ENCODE peak calls at places on chromosome 15, in nine cellular contexts. T is GM23338, V is hepatocyte, S is MM.1S, A is OCI-LY7, F is GM23248, C is HCT116, J is SK-N-SH, Z is PC-3. K is an unnamed sample. For H3K4me1, the result is how much of the 10 kb centered on the place peaks cover.

GRCh38 chr15:83081256-83082014 is 14.4 kb upstream of the BTBD1 start:
- DNase-seq in J (no peak), Z (no peak), S (no peak), V (no peak), A (no peak), T (no peak), C (no peak), F (no peak), K (no peak)

GRCh38 chr15:65067334-65067644 is 502 bp downstream of the RASL12 start:
- DNase-seq in S (no peak), T (no peak), Z (no peak), A (no peak), F (no peak), J (no peak), V (no peak), C (no peak), K (no peak)

GRCh38 chr15:64825081-64825430 is 391 bp downstream of the PIF1 start:
- DNase-seq in J (peak), V (no peak), A (peak), S (peak), C (no peak), Z (no peak), F (peak), T (no peak), K (no peak)

GRCh38 chr15:100266166-100266565 is 75.6 kb downstream of the ADAMTS17 start:
- DNase-seq in Z (no peak), T (no peak), J (no peak), C (no peak), V (no peak), A (no peak), F (no peak), S (no peak), K (no peak)

GRCh38 chr15:51864408-51865056 is 35.1 kb downstream of the TMOD3 start:
- DNase-seq in T (peak), J (no peak), Z (peak), C (peak), S (no peak), V (no peak), A (no peak), F (peak), K (no peak)

GRCh38 chr15:64883997-64884511 is 27.6 kb upstream of the ANKDD1A start:
- DNase-seq in C (no peak), J (peak), Z (peak), A (no peak), V (peak), F (peak), T (no peak), S (no peak), K (no peak)

GRCh38 chr15:88303455-88303854 is 46.9 kb upstream of the NTRK3 start:
- DNase-seq in Z (peak), V (no peak), A (no peak), C (no peak), S (no peak), J (no peak), F (no peak), T (no peak), K (no peak)

GRCh38 chr15:76108021-76108723 is 48.4 kb downstream of the TMEM266 start:
- DNase-seq in S (no peak), J (no peak), A (no peak), C (no peak), F (no peak), V (no peak), T (peak), Z (no peak), K (peak)

GRCh38 chr15:100879461-100880138 is at the start of gene ALDH1A3:
- DNase-seq in V (no peak), J (peak), A (no peak), S (peak), F (peak), C (peak), T (peak), Z (peak), K (peak)

GRCh38 chr15:26935322-26935721 is 35.7 kb upstream of the GABRG3 start:
- DNase-seq in A (no peak), C (no peak), S (no peak), J (no peak), T (no peak), F (no peak), Z (no peak), V (no peak), K (no peak)

GRCh38 chr15:98729446-98730042 is 81.2 kb downstream of the IGF1R start:
- DNase-seq in F (peak), A (no peak), C (no peak), Z (no peak), V (no peak), J (peak), S (no peak), T (no peak), K (peak)

DNA sequence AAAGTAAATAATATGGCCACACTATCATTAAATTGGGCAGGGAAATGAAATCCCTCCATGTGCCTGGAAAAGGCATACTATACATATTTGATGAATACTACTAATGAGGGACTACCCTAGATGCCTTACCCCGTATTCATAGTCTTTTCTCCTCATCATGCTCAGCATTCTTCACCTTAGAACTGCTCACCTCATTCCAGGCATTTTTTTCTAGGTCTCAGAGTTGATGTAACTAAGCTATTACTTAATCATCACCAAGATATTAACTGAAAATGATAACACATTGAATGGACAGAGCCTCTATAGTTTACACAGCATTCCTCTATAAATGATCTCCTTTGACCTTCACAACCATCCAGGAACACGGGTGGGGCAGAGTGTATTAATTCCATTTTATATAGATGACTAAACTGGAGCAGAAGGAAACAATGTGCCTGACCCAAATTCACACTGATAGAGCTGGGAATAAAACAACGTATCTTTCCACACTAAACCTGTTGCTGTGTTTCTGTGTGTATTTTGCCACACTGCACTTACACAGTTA is 174.1 kb upstream of the DPH6 start:
- DNase-seq in C (no peak), T (no peak), Z (peak), V (no peak), S (no peak), J (no peak), A (no peak), F (peak), K (no peak)
- TF ChIP-seq EZH2phosphoT487 in C (no peak), T (no peak), Z (no peak), V (no peak), S (no peak), J (no peak), A (no peak), F (no peak), K (no peak)

GRCh38 chr15:55954862-55955605 is 38.4 kb downstream of the NEDD4 start:
- DNase-seq in S (no peak), J (no peak), V (no peak), A (no peak), Z (no peak), T (no peak), F (no peak), C (no peak), K (no peak)
- H3K4me1 ChIP-seq in S (under half), J (under half), V (under half), A (under half), Z (under half), T (under half), F (under half), C (under half), K (under half)

GRCh38 chr15:81311834-81312459 is 12.0 kb downstream of the STARD5 start:
- DNase-seq in V (no peak), Z (no peak), C (no peak), S (no peak), F (peak), A (peak), T (no peak), J (no peak), K (no peak)

GRCh38 chr15:81309647-81310460 is 14.1 kb downstream of the STARD5 start:
- DNase-seq in T (no peak), S (no peak), Z (no peak), V (no peak), J (no peak), C (no peak), F (no peak), A (no peak), K (no peak)

GRCh38 chr15:81312790-81313543 is 11.0 kb downstream of the STARD5 start:
- DNase-seq in Z (peak), V (peak), A (no peak), J (no peak), C (peak), S (no peak), F (peak), T (no peak), K (no peak)

GRCh38 chr15:81308260-81308659 is 15.7 kb downstream of the STARD5 start:
- DNase-seq in V (no peak), Z (no peak), S (no peak), C (no peak), J (no peak), F (peak), A (no peak), T (no peak), K (no peak)

DNA sequence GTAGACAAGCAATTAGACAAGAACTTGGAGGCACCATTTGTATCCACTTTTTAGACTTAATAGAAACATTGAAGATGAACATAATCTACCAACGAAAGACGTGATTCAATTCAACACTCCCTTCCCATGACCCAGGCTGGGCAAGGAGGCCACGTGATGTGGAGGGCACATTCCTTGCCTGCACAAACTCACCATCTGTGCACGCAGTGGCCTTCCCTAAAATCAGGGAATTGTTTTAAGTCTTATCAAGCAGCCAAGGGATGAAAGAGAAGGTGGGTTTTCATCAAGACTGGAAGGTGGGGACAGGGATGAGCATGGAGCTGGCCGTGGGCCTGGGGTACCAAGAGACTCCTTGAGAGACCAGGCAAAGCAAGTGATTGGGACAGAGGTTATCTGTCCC is 13.5 kb downstream of the STARD5 start:
- DNase-seq in V (no peak), F (no peak), J (no peak), S (no peak), A (no peak), Z (no peak), C (no peak), T (no peak), K (no peak)
- H3K4me2 ChIP-seq in V (no peak), F (peak), J (no peak), S (no peak), A (no peak), Z (no peak), C (no peak), T (no peak), K (no peak)

GRCh38 chr15:40125950-40126349 is 17.3 kb upstream of the BMF start:
- DNase-seq in C (no peak), J (no peak), F (no peak), S (no peak), T (no peak), A (no peak), V (no peak), Z (no peak), K (no peak)

GRCh38 chr15:40118473-40118872 is 9.8 kb upstream of the BMF start:
- DNase-seq in T (no peak), Z (peak), J (no peak), A (no peak), V (no peak), C (no peak), S (no peak), F (no peak), K (no peak)

DNA sequence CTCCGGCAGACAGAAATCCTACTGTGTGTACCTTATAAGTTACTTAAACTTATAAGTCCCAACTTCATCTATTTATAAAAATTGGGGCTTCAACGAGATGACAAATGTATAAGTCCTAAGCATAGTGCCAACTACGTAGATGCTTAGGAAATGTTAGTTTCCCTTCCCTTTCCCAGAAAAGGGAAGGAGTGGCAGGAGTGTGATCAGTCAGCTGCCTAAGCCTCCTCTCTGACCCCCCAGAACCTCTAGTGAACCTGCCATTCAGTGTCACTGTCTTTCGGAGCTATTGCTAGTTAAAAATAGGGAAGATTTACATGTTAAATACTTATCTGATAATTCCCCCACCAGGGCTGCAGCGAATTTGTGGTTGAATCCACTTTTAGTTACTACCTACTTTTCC is 13.6 kb upstream of the BMF start:
- DNase-seq in C (no peak), J (no peak), F (no peak), T (no peak), A (no peak), V (no peak), S (no peak), Z (no peak), K (no peak)
- TF ChIP-seq EZH2phosphoT487 in C (no peak), J (no peak), F (no peak), T (no peak), A (no peak), V (no peak), S (no peak), Z (no peak), K (no peak)

GRCh38 chr15:60374628-60375081 is 23.1 kb downstream of the ANXA2 start:
- DNase-seq in S (no peak), C (peak), F (peak), Z (peak), J (no peak), T (peak), A (no peak), V (peak), K (peak)

GRCh38 chr15:60374209-60374608 is 23.6 kb downstream of the ANXA2 start:
- DNase-seq in Z (no peak), C (no peak), J (no peak), S (no peak), F (peak), V (no peak), T (no peak), A (no peak), K (no peak)

GRCh38 chr15:60373327-60373726 is 24.5 kb downstream of the ANXA2 start:
- DNase-seq in S (no peak), T (no peak), A (no peak), F (peak), J (no peak), V (no peak), Z (no peak), C (no peak), K (no peak)

GRCh38 chr15:60372756-60373155 is 25.0 kb downstream of the ANXA2 start:
- DNase-seq in Z (peak), C (no peak), S (no peak), V (no peak), T (no peak), F (peak), J (no peak), A (no peak), K (no peak)

GRCh38 chr15:60373745-60374144 is 24.0 kb downstream of the ANXA2 start:
- DNase-seq in A (no peak), Z (no peak), F (peak), S (no peak), T (no peak), C (no peak), J (no peak), V (no peak), K (no peak)
- H3K4me1 ChIP-seq in A (under half), Z (half or more), F (half or more), S (under half), T (under half), C (half or more), J (half or more), V (half or more), K (under half)

GRCh38 chr15:66401130-66402021 is 14.7 kb downstream of the MAP2K1 start:
- DNase-seq in J (no peak), C (no peak), T (peak), V (no peak), F (peak), Z (peak), A (peak), S (no peak), K (peak)
- H3K4me2 ChIP-seq in J (no peak), C (no peak), T (peak), V (no peak), F (no peak), Z (peak), A (peak), S (no peak), K (peak)